ENCODE peak calls at places on chromosome 12, in nine cellular contexts. O is Peyer's patch; Y is mesenchymal stem cell; D is tibial nerve; W is left lung; Q is IMR-90; S is effector memory CD4-positive, alpha-beta T cell; G is tibial artery; A is PC-3. N is an unnamed sample.

GRCh38 chr12:130765186-130765659 is 49.1 kb upstream of the RIMBP2 start:
- DNase-seq in O (no peak), Y (peak), D (no peak), W (no peak), Q (peak), S (no peak), G (no peak), A (peak), N (no peak)

GRCh38 chr12:92078167-92079053 is 67.2 kb downstream of the BTG1 start:
- DNase-seq in O (peak), Y (peak), D (peak), W (no peak), Q (peak), S (no peak), G (no peak), A (peak), N (no peak)

GRCh38 chr12:2624543-2625266 is 170.1 kb upstream of the FKBP4 start:
- DNase-seq in O (no peak), Y (peak), D (no peak), W (no peak), Q (peak), S (no peak), G (no peak), A (peak), N (no peak)

GRCh38 chr12:112190626-112191025 is 65.3 kb downstream of the TRAFD1 start:
- DNase-seq in O (peak), Y (no peak), D (no peak), W (no peak), Q (no peak), S (no peak), G (no peak), A (peak), N (no peak)

GRCh38 chr12:92602476-92602875 is 100.3 kb upstream of the PLEKHG7 start:
- DNase-seq in O (no peak), Y (peak), D (no peak), W (no peak), Q (peak), S (no peak), G (no peak), A (peak), N (no peak)

GRCh38 chr12:112992541-112993398 is 14.5 kb downstream of the OAS2 start:
- DNase-seq in O (peak), Y (peak), D (peak), W (no peak), Q (peak), S (peak), G (no peak), A (peak), N (peak)

GRCh38 chr12:88844426-88844825 is 264.2 kb upstream of the KITLG start:
- DNase-seq in O (no peak), Y (no peak), D (no peak), W (peak), Q (no peak), S (no peak), G (no peak), A (no peak), N (no peak)

GRCh38 chr12:69514845-69515244 is 44.7 kb downstream of the FRS2 start:
- DNase-seq in O (no peak), Y (no peak), D (no peak), W (no peak), Q (no peak), S (no peak), G (no peak), A (no peak), N (no peak)

GRCh38 chr12:104736307-104736706 is 221.8 kb downstream of the SLC41A2 start:
- DNase-seq in O (no peak), Y (peak), D (no peak), W (no peak), Q (peak), S (no peak), G (no peak), A (no peak), N (no peak)

GRCh38 chr12:92571844-92572543 is 130.8 kb upstream of the PLEKHG7 start:
- DNase-seq in O (no peak), Y (no peak), D (peak), W (no peak), Q (no peak), S (no peak), G (no peak), A (no peak), N (no peak)

GRCh38 chr12:64120568-64120967 is 101.5 kb downstream of the KICS2 start:
- DNase-seq in O (no peak), Y (no peak), D (no peak), W (no peak), Q (no peak), S (no peak), G (no peak), A (peak), N (no peak)

GRCh38 chr12:115451785-115452736 is 768.1 kb upstream of the TBX3 start:
- DNase-seq in O (peak), Y (peak), D (no peak), W (no peak), Q (peak), S (no peak), G (no peak), A (peak), N (no peak)

GRCh38 chr12:22543246-22544037 is 900 bp downstream of the C2CD5 start:
- DNase-seq in O (peak), Y (no peak), D (peak), W (peak), Q (peak), S (peak), G (no peak), A (peak), N (peak)

GRCh38 chr12:95205685-95206084 is 11.6 kb downstream of the FGD6 start:
- DNase-seq in O (no peak), Y (peak), D (peak), W (no peak), Q (peak), S (no peak), G (no peak), A (peak), N (no peak)

GRCh38 chr12:45050331-45050750 is 558 bp downstream of the DBX2 start:
- DNase-seq in O (no peak), Y (no peak), D (no peak), W (peak), Q (no peak), S (no peak), G (no peak), A (no peak), N (no peak)

GRCh38 chr12:51752490-51752889 is 96.0 kb downstream of the FIGNL2 start:
- DNase-seq in O (peak), Y (peak), D (peak), W (no peak), Q (peak), S (no peak), G (no peak), A (peak), N (no peak)

GRCh38 chr12:81974762-81975161 is 215.6 kb upstream of the PPFIA2 start:
- DNase-seq in O (no peak), Y (no peak), D (no peak), W (no peak), Q (no peak), S (no peak), G (no peak), A (no peak), N (no peak)

GRCh38 chr12:2395352-2395977 is 342.7 kb downstream of the CACNA1C start:
- DNase-seq in O (peak), Y (peak), D (peak), W (peak), Q (peak), S (no peak), G (no peak), A (peak), N (no peak)

GRCh38 chr12:114500775-114501473 is 95.0 kb upstream of the TBX5 start:
- DNase-seq in O (no peak), Y (no peak), D (no peak), W (no peak), Q (no peak), S (no peak), G (no peak), A (no peak), N (no peak)

GRCh38 chr12:27463826-27464554 is 17.5 kb downstream of the SMCO2 start:
- DNase-seq in O (no peak), Y (peak), D (no peak), W (no peak), Q (peak), S (no peak), G (no peak), A (no peak), N (no peak)

GRCh38 chr12:69388371-69388770 is 28.8 kb downstream of the YEATS4 start:
- DNase-seq in O (no peak), Y (peak), D (no peak), W (no peak), Q (peak), S (no peak), G (no peak), A (peak), N (peak)

GRCh38 chr12:118126119-118126757 is 9.7 kb upstream of the PEBP1 start:
- DNase-seq in O (peak), Y (no peak), D (no peak), W (no peak), Q (no peak), S (no peak), G (no peak), A (no peak), N (no peak)

GRCh38 chr12:112103758-112104504 is 4.7 kb downstream of the NAA25 start:
- DNase-seq in O (peak), Y (no peak), D (no peak), W (no peak), Q (no peak), S (no peak), G (peak), A (no peak), N (no peak)

GRCh38 chr12:109915171-109916040 is 15.3 kb downstream of the TCHP start:
- DNase-seq in O (no peak), Y (no peak), D (no peak), W (no peak), Q (no peak), S (no peak), G (no peak), A (no peak), N (no peak)

GRCh38 chr12:67469666-67470065 is 178.9 kb upstream of the DYRK2 start:
- DNase-seq in O (no peak), Y (peak), D (no peak), W (no peak), Q (no peak), S (no peak), G (no peak), A (no peak), N (no peak)

GRCh38 chr12:127373572-127373971 is 893.4 kb upstream of the TMEM132C start:
- DNase-seq in O (no peak), Y (no peak), D (no peak), W (no peak), Q (no peak), S (no peak), G (no peak), A (no peak), N (no peak)

GRCh38 chr12:65740873-65741600 is 83.2 kb upstream of the HMGA2 start:
- DNase-seq in O (peak), Y (peak), D (peak), W (peak), Q (peak), S (no peak), G (peak), A (peak), N (no peak)

GRCh38 chr12:74111688-74112360 is 425.8 kb upstream of the ATXN7L3B start:
- DNase-seq in O (no peak), Y (peak), D (no peak), W (no peak), Q (no peak), S (no peak), G (no peak), A (peak), N (no peak)

GRCh38 chr12:15794836-15795235 is 5.6 kb upstream of the EPS8 start:
- DNase-seq in O (no peak), Y (no peak), D (no peak), W (no peak), Q (no peak), S (no peak), G (no peak), A (no peak), N (no peak)

GRCh38 chr12:67671892-67672291 is 23.3 kb downstream of the DYRK2 start:
- DNase-seq in O (no peak), Y (no peak), D (no peak), W (no peak), Q (no peak), S (no peak), G (no peak), A (no peak), N (no peak)

GRCh38 chr12:120367924-120368788 is 808 bp downstream of the MSI1 start:
- DNase-seq in O (no peak), Y (no peak), D (no peak), W (no peak), Q (no peak), S (no peak), G (no peak), A (no peak), N (no peak)

GRCh38 chr12:122040579-122041386 is 19.1 kb downstream of the BCL7A start:
- DNase-seq in O (peak), Y (no peak), D (no peak), W (no peak), Q (no peak), S (no peak), G (no peak), A (no peak), N (no peak)

DNA sequence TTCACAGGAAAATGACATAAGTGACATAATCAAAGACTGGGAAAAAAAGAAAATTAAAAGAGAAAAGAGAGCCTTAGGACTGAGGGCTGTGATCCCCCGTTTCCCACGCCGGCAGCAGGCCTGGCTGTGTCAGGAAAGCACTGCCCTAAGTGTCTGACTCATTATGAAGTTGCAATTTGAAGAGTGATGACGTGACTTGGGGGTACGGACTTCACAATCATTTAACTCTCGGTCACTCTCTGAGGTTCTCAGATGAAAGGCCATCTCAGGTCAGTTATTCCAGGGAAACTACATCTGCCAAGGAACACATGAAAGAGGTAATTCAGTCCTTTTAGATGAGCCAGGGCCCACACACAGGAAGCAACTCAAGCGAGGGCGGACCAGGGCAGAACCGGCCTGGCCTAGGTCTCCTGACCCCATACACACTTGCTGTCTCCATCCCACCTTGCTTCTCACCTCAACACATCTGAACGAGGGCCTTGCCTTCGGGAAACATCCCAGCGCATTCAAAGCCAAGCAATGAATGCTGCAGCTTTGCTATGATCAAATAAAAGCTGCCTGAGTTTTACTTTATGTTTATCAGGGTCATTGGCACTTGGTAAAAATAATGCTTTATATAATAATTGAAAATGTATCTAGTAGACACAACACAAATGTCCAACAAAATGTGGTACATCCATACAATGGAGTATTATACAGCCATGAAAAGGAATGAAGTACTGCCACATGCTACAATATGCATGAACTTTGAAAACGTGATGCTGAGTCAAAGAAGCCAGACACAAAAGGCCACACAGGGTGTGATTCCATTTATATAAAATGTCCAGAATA is 2.7 kb downstream of the SSH1 start:
- DNase-seq in O (no peak), Y (peak), D (peak), W (peak), Q (peak), S (no peak), G (peak), A (peak), N (no peak)
- H3K4me3 ChIP-seq in O (no peak), Y (no peak), D (no peak), W (no peak), Q (peak), S (no peak), G (no peak), A (peak), N (no peak)

DNA sequence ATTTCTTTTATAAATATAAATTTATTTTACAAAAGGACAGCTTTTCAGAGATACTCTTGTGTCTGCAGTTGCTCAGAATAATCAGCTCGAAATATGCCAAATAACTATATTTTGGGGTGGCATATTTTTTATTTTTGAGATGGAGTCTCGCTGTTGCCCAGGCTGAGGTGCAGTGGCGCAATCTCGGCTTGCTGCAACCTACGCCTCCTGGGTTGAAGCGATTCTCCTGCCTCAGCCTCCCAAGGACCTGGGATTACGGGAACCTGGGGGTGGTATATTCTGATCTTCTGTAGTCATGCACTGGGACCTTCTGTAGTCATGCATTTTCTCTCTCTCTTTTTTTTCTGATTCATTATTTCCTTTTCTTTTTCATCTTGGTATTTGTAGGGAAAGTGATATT is 135.0 kb upstream of the AMIGO2 start:
- DNase-seq in O (no peak), Y (no peak), D (no peak), W (peak), Q (no peak), S (no peak), G (no peak), A (no peak), N (no peak)
- H3K27ac ChIP-seq in O (no peak), Y (no peak), D (no peak), W (no peak), Q (no peak), S (peak), G (no peak), A (no peak), N (peak)

DNA sequence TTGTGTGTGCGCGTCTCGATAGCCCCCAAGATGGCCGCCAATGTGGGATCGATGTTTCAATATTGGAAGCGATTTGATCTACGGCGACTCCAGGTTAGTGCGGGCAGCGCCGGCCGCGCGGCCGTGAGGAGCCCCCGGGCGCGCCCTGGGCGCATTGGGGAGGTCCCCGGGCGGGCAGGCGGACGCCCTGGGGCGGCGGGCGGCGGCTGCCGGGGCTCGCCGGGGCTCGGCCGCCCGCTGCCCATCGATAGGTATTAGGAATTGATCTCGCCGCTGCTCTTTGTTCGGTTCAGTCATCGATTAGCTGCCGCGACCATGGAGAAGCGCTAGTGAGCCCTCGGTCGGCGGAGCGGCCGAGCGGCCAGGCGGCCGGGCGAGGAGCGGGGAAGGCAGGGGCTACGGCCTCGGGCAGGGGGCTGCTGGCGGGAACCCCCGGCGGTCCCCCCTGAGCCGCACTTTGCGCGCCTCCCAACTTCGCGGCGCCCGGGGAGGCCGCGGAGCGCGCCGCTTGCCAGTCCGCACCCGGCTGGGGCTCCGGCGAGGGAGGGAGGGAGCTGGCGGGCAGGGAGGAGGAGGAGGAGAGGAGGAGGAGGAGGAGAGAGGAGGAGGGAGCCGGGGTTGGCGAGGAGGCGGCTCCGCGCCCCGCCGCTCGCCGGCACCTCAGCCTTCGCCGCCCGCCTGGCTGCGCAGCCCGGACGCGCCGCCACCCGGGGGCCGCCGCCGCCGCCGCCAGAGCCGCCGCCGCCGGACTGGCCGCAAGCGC is 114.0 kb upstream of the MYL2 start:
- DNase-seq in O (no peak), Y (no peak), D (no peak), W (no peak), Q (no peak), S (no peak), G (peak), A (no peak), N (no peak)
- H3K4me3 ChIP-seq in O (peak), Y (no peak), D (no peak), W (no peak), Q (no peak), S (peak), G (peak), A (peak), N (no peak)

GRCh38 chr12:116565963-116566362 is 6.8 kb downstream of the MAP1LC3B2 start:
- DNase-seq in O (no peak), Y (no peak), D (no peak), W (no peak), Q (no peak), S (no peak), G (no peak), A (no peak), N (no peak)
- H3K27ac ChIP-seq in O (no peak), Y (no peak), D (no peak), W (no peak), Q (no peak), S (no peak), G (no peak), A (no peak), N (no peak)

GRCh38 chr12:123273166-123273565 is 1.5 kb upstream of the CDK2AP1 start:
- DNase-seq in O (peak), Y (no peak), D (no peak), W (no peak), Q (no peak), S (no peak), G (no peak), A (no peak), N (no peak)
- H3K4me3 ChIP-seq in O (no peak), Y (no peak), D (no peak), W (no peak), Q (no peak), S (no peak), G (no peak), A (no peak), N (no peak)

GRCh38 chr12:84696281-84696680 is 216.3 kb downstream of the SLC6A15 start:
- DNase-seq in O (no peak), Y (no peak), D (no peak), W (no peak), Q (no peak), S (no peak), G (no peak), A (no peak), N (no peak)
- H3K27ac ChIP-seq in O (no peak), Y (no peak), D (no peak), W (no peak), Q (no peak), S (no peak), G (no peak), A (no peak), N (no peak)

GRCh38 chr12:76915381-76916169 is 36.8 kb upstream of the CSRP2 start:
- DNase-seq in O (no peak), Y (peak), D (no peak), W (no peak), Q (no peak), S (no peak), G (no peak), A (peak), N (no peak)
- H3K4me3 ChIP-seq in O (no peak), Y (no peak), D (no peak), W (no peak), Q (no peak), S (no peak), G (no peak), A (no peak), N (no peak)

DNA sequence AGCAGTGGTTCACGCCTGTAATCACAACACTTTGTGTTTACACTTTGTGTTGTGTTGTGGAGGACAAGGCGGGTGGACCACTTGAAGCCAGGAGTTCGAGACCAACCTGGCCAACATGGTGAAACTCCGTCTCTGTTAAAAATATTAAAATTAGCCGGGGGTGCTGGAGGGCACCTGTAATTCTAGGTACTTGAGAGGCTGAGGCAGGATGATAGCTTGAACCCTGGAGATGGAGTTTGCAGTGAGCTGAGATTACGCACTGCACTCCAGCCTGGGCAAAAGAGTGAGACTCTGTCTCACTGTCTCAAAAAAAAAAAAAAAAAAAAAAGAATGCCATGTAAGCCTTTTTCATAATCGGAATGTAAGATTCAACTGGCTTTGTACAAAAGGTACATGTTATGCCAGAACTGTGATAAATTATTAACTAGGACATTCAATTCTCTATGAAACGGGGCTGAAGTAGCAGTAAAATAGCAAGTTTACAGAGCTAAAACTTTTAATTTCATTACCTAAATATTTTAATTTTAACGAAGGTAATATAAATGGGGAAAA is 13.9 kb upstream of the PITPNM2 start:
- DNase-seq in O (no peak), Y (no peak), D (no peak), W (no peak), Q (no peak), S (no peak), G (no peak), A (no peak), N (no peak)
- H3K27ac ChIP-seq in O (no peak), Y (peak), D (no peak), W (peak), Q (no peak), S (no peak), G (no peak), A (peak), N (no peak)